ENCODE peak calls at places on chromosomes 16 and 17, in eight cellular contexts. M is Daoy, P is EH, N is NCI-H748 treated with DMSO at 0.1 percent for 48 hours, L is HFFc6, V is dermis blood vessel endothelial cell, Q is GM19239, R is hepatocyte. A is an unnamed sample.

GRCh38 chr16:70657956-70658355 is 11.6 kb downstream of the IL34 start:
- DNase-seq in P (no peak), N (no peak), M (no peak), Q (no peak), L (no peak), V (no peak), R (no peak), A (no peak)

GRCh38 chr16:3541527-3542152 is 35.6 kb downstream of the NLRC3 start:
- DNase-seq in L (no peak), P (no peak), V (no peak), Q (no peak), R (no peak), N (no peak), M (no peak), A (no peak)

GRCh38 chr16:19926449-19927390 is 42.1 kb upstream of the GPRC5B start:
- DNase-seq in L (peak; percentile 12), N (no peak), R (peak; percentile 53), P (peak; percentile 61), M (peak; percentile 70), V (peak; percentile 53), Q (no peak), A (no peak)

GRCh38 chr17:19663097-19663496 is 14.5 kb downstream of the ALDH3A2 start:
- DNase-seq in V (no peak), L (no peak), M (no peak), R (no peak), N (no peak), Q (no peak), P (no peak), A (no peak)

GRCh38 chr16:86805210-86805609 is 226.9 kb downstream of the FOXL1 start:
- DNase-seq in Q (no peak), L (no peak), R (no peak), V (no peak), P (no peak), M (no peak), N (no peak), A (no peak)

GRCh38 chr17:80842456-80843053 is 149.1 kb upstream of the CHMP6 start:
- DNase-seq in R (no peak), M (no peak), Q (no peak), P (no peak), N (no peak), L (no peak), V (peak; percentile 57), A (no peak)

GRCh38 chr17:79071161-79071560 is 3.5 kb upstream of the ENGASE start:
- DNase-seq in N (no peak), P (no peak), M (no peak), L (no peak), V (no peak), Q (no peak), R (no peak), A (no peak)

GRCh38 chr17:5888811-5889210 is 181.4 kb upstream of the WSCD1 start:
- DNase-seq in M (peak; percentile 85), R (no peak), P (no peak), Q (no peak), N (no peak), L (no peak), V (no peak), A (no peak)

GRCh38 chr17:14793237-14793636 is 471.9 kb downstream of the PMP22 start:
- DNase-seq in P (peak; percentile 86), N (no peak), M (peak; percentile 58), L (peak; percentile 71), Q (no peak), R (no peak), V (no peak), A (no peak)

GRCh38 chr17:76386966-76387765 is 2.8 kb downstream of the SPHK1 start:
- DNase-seq in P (no peak), Q (no peak), R (no peak), M (no peak), N (no peak), L (no peak), V (no peak), A (no peak)

GRCh38 chr17:65062168-65062915 is 5.8 kb upstream of the GNA13 start:
- DNase-seq in L (no peak), N (no peak), V (no peak), Q (no peak), M (peak; percentile 62), R (peak; percentile 43), P (peak; percentile 18), A (no peak)

A was measured in KG1.